ENCODE peak calls at places on chromosomes 6 and 20, in five cellular contexts. One of them, this sample, is unnamed.

GRCh38 chr6:170231496-170232185 is 59.2 kb downstream of the DLL1 start:
- DNase-seq in fibroblast of the aortic adventitia: peak
- DNase-seq in nephron progenitor cell: peak
- DNase-seq in cardiac fibroblast: no peak
- DNase-seq in A549: no peak
- DNase-seq in this sample: no peak

GRCh38 chr20:44800398-44801046 is 9.8 kb downstream of the RIMS4 start:
- DNase-seq in cardiac fibroblast: no peak
- DNase-seq in nephron progenitor cell: peak
- DNase-seq in A549: no peak
- DNase-seq in fibroblast of the aortic adventitia: no peak
- DNase-seq in this sample: no peak

GRCh38 chr20:9068232-9068781 is 580 bp upstream of the PLCB4 start:
- DNase-seq in cardiac fibroblast: no peak
- DNase-seq in A549: peak
- DNase-seq in fibroblast of the aortic adventitia: no peak
- DNase-seq in nephron progenitor cell: peak
- DNase-seq in this sample: no peak

GRCh38 chr20:17627101-17627950 is 54.7 kb downstream of the RRBP1 start:
- DNase-seq in cardiac fibroblast: no peak
- DNase-seq in fibroblast of the aortic adventitia: no peak
- DNase-seq in A549: no peak
- DNase-seq in nephron progenitor cell: no peak
- DNase-seq in this sample: no peak

GRCh38 chr20:14712302-14712739 is 374.9 kb upstream of the FLRT3 start:
- DNase-seq in fibroblast of the aortic adventitia: peak
- DNase-seq in nephron progenitor cell: no peak
- DNase-seq in A549: peak
- DNase-seq in cardiac fibroblast: peak
- DNase-seq in this sample: peak

GRCh38 chr6:134702279-134702678 is 247.6 kb downstream of the ALDH8A1 start:
- DNase-seq in fibroblast of the aortic adventitia: no peak
- DNase-seq in cardiac fibroblast: no peak
- DNase-seq in nephron progenitor cell: no peak
- DNase-seq in A549: no peak
- DNase-seq in this sample: no peak

GRCh38 chr6:111874030-111874425 is 776 bp upstream of the FYN start:
- DNase-seq in nephron progenitor cell: peak
- DNase-seq in cardiac fibroblast: peak
- DNase-seq in A549: no peak
- DNase-seq in fibroblast of the aortic adventitia: no peak
- DNase-seq in this sample: peak

GRCh38 chr20:8032499-8032898 is 12.9 kb upstream of the TMX4 start:
- DNase-seq in A549: no peak
- DNase-seq in nephron progenitor cell: no peak
- DNase-seq in cardiac fibroblast: no peak
- DNase-seq in fibroblast of the aortic adventitia: no peak
- DNase-seq in this sample: no peak

GRCh38 chr6:85422996-85423395 is 26.9 kb upstream of the NT5E start:
- DNase-seq in fibroblast of the aortic adventitia: no peak
- DNase-seq in A549: no peak
- DNase-seq in nephron progenitor cell: no peak
- DNase-seq in cardiac fibroblast: no peak
- DNase-seq in this sample: no peak

GRCh38 chr20:50980071-50980681 is 21.6 kb downstream of the MOCS3 start:
- DNase-seq in A549: peak
- DNase-seq in nephron progenitor cell: no peak
- DNase-seq in fibroblast of the aortic adventitia: peak
- DNase-seq in cardiac fibroblast: peak
- DNase-seq in this sample: peak

GRCh38 chr20:35663813-35664543 is 722 bp downstream of the CPNE1 start:
- DNase-seq in A549: peak
- DNase-seq in cardiac fibroblast: peak
- DNase-seq in fibroblast of the aortic adventitia: no peak
- DNase-seq in nephron progenitor cell: peak
- DNase-seq in this sample: no peak

GRCh38 chr20:24702501-24703283 is 233.3 kb downstream of the SYNDIG1 start:
- DNase-seq in cardiac fibroblast: no peak
- DNase-seq in fibroblast of the aortic adventitia: no peak
- DNase-seq in A549: no peak
- DNase-seq in nephron progenitor cell: no peak
- DNase-seq in this sample: no peak

GRCh38 chr6:29547573-29547972 is 12.0 kb downstream of the UBD start:
- DNase-seq in fibroblast of the aortic adventitia: no peak
- DNase-seq in cardiac fibroblast: no peak
- DNase-seq in nephron progenitor cell: no peak
- DNase-seq in A549: no peak
- DNase-seq in this sample: no peak

GRCh38 chr20:62437985-62438384 is 10.6 kb upstream of the RBBP8NL start:
- DNase-seq in nephron progenitor cell: no peak
- DNase-seq in fibroblast of the aortic adventitia: no peak
- DNase-seq in cardiac fibroblast: no peak
- DNase-seq in A549: no peak
- DNase-seq in this sample: no peak

GRCh38 chr6:149403534-149403933 is 3.5 kb downstream of the SUMO4 start:
- DNase-seq in fibroblast of the aortic adventitia: no peak
- DNase-seq in A549: no peak
- DNase-seq in nephron progenitor cell: no peak
- DNase-seq in cardiac fibroblast: no peak
- DNase-seq in this sample: no peak

GRCh38 chr6:94361304-94362060 is 942.1 kb upstream of the EPHA7 start:
- DNase-seq in cardiac fibroblast: no peak
- DNase-seq in nephron progenitor cell: no peak
- DNase-seq in A549: no peak
- DNase-seq in fibroblast of the aortic adventitia: no peak
- DNase-seq in this sample: no peak

GRCh38 chr6:35298625-35299140 is 1.1 kb downstream of the DEF6 start:
- DNase-seq in nephron progenitor cell: no peak
- DNase-seq in fibroblast of the aortic adventitia: no peak
- DNase-seq in A549: no peak
- DNase-seq in cardiac fibroblast: no peak
- DNase-seq in this sample: no peak

GRCh38 chr6:135909737-135910387 is 58.4 kb downstream of the PDE7B start:
- DNase-seq in fibroblast of the aortic adventitia: peak
- DNase-seq in cardiac fibroblast: peak
- DNase-seq in nephron progenitor cell: peak
- DNase-seq in A549: peak
- DNase-seq in this sample: peak

GRCh38 chr6:149484733-149485700 is at the start of gene ZC3H12D:
- DNase-seq in cardiac fibroblast: peak
- DNase-seq in fibroblast of the aortic adventitia: peak
- DNase-seq in nephron progenitor cell: no peak
- DNase-seq in A549: peak
- DNase-seq in this sample: peak

GRCh38 chr20:32995802-32996201 is 8.4 kb downstream of the SUN5 start:
- DNase-seq in cardiac fibroblast: no peak
- DNase-seq in A549: no peak
- DNase-seq in fibroblast of the aortic adventitia: no peak
- DNase-seq in nephron progenitor cell: no peak
- DNase-seq in this sample: no peak

GRCh38 chr6:68572525-68572924 is 62.6 kb upstream of the ADGRB3 start:
- DNase-seq in nephron progenitor cell: peak
- DNase-seq in A549: peak
- DNase-seq in fibroblast of the aortic adventitia: no peak
- DNase-seq in cardiac fibroblast: peak
- DNase-seq in this sample: peak

GRCh38 chr6:13327691-13328075 is 654 bp downstream of the TBC1D7 start:
- DNase-seq in A549: no peak
- DNase-seq in fibroblast of the aortic adventitia: peak
- DNase-seq in nephron progenitor cell: no peak
- DNase-seq in cardiac fibroblast: no peak
- DNase-seq in this sample: no peak

GRCh38 chr6:13331516-13332348 is 3.4 kb upstream of the TBC1D7 start:
- DNase-seq in cardiac fibroblast: peak
- DNase-seq in nephron progenitor cell: no peak
- DNase-seq in A549: peak
- DNase-seq in fibroblast of the aortic adventitia: peak
- DNase-seq in this sample: no peak

GRCh38 chr6:13332349-13332706 is 4.0 kb upstream of the TBC1D7 start:
- DNase-seq in nephron progenitor cell: no peak
- DNase-seq in fibroblast of the aortic adventitia: no peak
- DNase-seq in cardiac fibroblast: no peak
- DNase-seq in A549: no peak
- DNase-seq in this sample: no peak

GRCh38 chr6:13328875-13329183 is 492 bp upstream of the TBC1D7 start:
- DNase-seq in nephron progenitor cell: no peak
- DNase-seq in A549: no peak
- DNase-seq in fibroblast of the aortic adventitia: no peak
- DNase-seq in cardiac fibroblast: no peak
- DNase-seq in this sample: no peak

DNA sequence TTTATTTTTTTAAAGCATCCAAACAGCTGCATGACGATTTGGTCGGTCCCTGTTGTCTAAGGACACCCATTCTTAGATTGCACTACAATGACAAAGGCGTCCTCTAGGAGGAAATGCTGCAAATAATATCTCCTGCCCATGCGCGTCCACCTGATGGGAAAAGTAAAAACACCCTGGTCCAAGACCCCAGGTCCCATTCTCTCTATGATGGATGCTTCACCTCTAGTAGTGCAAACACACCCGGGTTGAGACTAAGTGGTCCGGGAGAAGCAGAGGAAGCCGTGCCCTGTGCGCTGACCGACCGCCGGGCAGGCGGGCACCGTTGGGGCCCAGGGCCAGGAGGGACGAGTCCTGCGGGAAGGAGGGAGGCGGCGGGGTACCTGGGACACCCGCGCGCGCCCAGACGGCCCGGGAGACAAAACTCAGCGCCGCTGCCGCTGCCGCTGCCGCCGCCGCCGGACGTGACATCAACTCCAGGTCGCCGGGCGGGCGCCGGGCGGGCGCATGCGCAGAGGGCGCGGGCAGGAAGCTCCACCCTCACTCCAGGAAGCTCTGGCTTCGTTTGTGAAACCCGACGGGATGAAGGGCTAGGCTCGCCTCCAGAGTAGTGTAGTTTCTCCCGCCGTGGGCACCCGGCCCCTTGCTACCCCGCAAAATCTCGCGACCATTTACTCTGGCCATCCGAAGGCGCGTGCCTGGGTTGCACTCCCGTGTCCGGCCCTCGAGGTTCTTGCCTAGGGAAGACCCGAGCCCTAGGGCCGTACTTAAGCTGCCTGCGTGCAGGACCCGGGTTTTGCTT is at the start of gene TBC1D7:
- DNase-seq in cardiac fibroblast: peak
- DNase-seq in nephron progenitor cell: peak
- DNase-seq in A549: peak
- DNase-seq in fibroblast of the aortic adventitia: peak
- DNase-seq in this sample: peak
- TF ChIP-seq CTCF in cardiac fibroblast: peak
- TF ChIP-seq CTCF in nephron progenitor cell: no peak
- TF ChIP-seq CTCF in A549: no peak
- TF ChIP-seq CTCF in fibroblast of the aortic adventitia: peak
- TF ChIP-seq CTCF in this sample: peak

DNA sequence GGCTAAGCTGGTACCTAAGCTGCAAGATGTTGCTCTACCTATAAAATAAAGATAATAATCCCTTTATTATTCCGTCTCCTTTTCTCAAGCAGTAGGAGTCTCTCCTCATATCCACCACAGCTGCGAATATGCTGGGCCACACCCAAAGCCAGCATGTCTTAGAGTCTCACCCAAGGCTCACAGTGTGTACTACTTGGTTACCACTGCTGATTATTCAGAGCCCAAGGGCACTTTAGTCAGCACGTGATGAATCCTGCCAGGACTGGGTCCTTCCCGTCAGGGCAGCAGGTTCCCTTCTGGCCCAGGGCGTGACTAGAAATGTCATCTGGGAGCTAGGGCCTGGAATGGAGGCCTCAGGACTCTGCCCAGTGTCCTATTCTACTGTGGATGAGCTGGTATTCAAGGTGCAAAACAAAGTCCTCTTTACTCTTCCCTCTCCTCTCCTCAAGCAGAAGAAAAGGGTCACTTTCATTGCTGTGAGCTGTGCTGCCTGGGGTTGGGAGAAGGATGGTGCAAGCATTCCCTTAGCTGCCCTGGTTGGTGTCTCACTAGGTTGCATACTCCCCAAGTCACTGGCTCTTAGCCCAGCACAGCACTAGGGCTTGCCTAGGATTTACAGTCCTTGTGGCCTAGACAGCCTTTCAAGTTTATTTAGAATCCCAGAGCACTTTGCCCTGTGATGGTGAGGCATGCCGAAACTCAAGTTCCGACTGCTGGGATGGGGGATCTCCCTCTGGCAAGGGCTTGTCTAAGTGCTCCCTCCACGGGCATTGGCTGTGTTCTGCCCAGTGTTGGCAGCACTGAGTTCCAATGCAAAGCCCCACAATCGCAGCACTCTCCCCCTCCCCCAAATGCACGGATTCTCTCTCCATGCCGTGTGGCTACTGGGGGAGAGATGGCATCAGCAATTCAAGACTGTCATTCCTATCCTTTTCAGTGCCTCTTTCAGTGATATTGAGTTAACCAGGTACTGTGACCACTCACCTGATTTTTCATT is 320.2 kb downstream of the BTBD9 start:
- DNase-seq in A549: no peak
- DNase-seq in cardiac fibroblast: no peak
- DNase-seq in fibroblast of the aortic adventitia: no peak
- DNase-seq in nephron progenitor cell: no peak
- DNase-seq in this sample: no peak
- TF ChIP-seq CTCF in A549: no peak
- TF ChIP-seq CTCF in cardiac fibroblast: no peak
- TF ChIP-seq CTCF in fibroblast of the aortic adventitia: no peak
- TF ChIP-seq CTCF in nephron progenitor cell: no peak
- TF ChIP-seq CTCF in this sample: no peak

DNA sequence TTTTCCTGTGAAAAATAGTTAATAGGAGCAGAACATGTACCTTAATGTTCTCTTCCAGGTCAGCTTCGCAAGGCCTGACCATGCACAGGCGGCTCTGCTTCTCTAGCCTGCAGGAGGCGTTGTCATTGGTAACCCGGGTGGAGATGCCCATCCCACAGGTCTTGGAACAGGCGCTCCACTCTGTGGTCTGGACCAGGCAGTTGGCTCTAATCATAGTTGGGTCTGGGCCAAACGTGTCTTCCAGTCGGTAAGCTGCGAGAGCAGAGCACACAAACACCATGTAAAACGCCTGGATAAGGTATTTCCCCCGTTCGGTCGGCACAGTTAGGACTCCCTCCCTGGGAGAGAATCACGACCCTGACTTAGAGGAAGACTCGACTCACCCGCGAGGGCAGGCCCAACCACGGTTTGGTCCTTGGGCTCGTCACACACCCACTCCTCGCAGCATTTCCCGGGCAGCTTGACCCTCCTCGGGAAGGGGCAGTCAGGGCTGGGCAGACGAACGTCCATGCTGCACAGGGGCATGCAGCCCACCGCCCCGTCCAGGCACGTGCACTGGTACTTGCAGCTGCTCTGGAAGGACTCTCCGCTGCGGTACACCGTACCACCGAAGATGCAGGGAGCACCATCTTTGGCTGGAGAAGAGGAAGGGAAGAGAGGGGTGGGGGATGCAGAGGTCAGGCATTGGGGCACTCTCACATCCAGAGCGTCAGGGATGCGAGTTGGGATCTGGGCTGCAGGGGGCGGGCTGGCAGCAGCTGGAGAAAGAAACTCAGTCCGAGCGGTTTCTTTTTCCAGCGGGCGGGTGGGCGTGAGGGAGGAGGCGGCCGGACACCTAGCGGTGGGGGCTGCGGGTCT is 1.0 kb downstream of the CCN2 start:
- DNase-seq in fibroblast of the aortic adventitia: peak
- DNase-seq in nephron progenitor cell: peak
- DNase-seq in A549: peak
- DNase-seq in cardiac fibroblast: peak
- DNase-seq in this sample: peak
- TF ChIP-seq CTCF in fibroblast of the aortic adventitia: peak
- TF ChIP-seq CTCF in nephron progenitor cell: peak
- TF ChIP-seq CTCF in A549: peak
- TF ChIP-seq CTCF in cardiac fibroblast: peak
- TF ChIP-seq CTCF in this sample: peak

GRCh38 chr6:56851541-56852248 is 103.2 kb upstream of the BEND6 start:
- DNase-seq in A549: peak
- DNase-seq in nephron progenitor cell: peak
- DNase-seq in cardiac fibroblast: peak
- DNase-seq in fibroblast of the aortic adventitia: peak
- DNase-seq in this sample: peak
- TF ChIP-seq CTCF in A549: peak
- TF ChIP-seq CTCF in nephron progenitor cell: peak
- TF ChIP-seq CTCF in cardiac fibroblast: peak
- TF ChIP-seq CTCF in fibroblast of the aortic adventitia: peak
- TF ChIP-seq CTCF in this sample: peak

This sample was measured in brain microvascular endothelial cell.